ENCODE peak calls at places on chromosomes 6 and 20, in four cellular contexts. N is AG10803, G is ELR, T is lower leg skin. R is an unnamed sample.
A peak's percentile ranks its signal among the peaks of the same experiment; 100 is the strongest.

GRCh38 chr20:54221996-54222890 is 14.4 kb downstream of the PFDN4 start:
- DNase-seq in N (peak; percentile 25), G (no peak), T (no peak), R (no peak)

GRCh38 chr6:4581468-4582420 is 194.5 kb upstream of the CDYL start:
- DNase-seq in N (peak; percentile 97), G (peak; percentile 92), T (peak; percentile 26), R (no peak)

GRCh38 chr6:100719883-100720682 is 161.0 kb downstream of the ASCC3 start:
- DNase-seq in N (peak; percentile 48), G (peak; percentile 52), T (no peak), R (no peak)

GRCh38 chr6:5085638-5086293 is 625 bp downstream of the PPP1R3G start:
- DNase-seq in N (peak; percentile 36), G (peak; percentile 52), T (peak; percentile 91), R (peak; percentile 39)

GRCh38 chr6:105452924-105453756 is 50.3 kb upstream of the PREP start:
- DNase-seq in N (no peak), G (no peak), T (no peak), R (no peak)

GRCh38 chr6:142827356-142827755 is 117.6 kb downstream of the HIVEP2 start:
- DNase-seq in N (no peak), G (no peak), T (no peak), R (no peak)

GRCh38 chr20:38187512-38187911 is 22.4 kb upstream of the TGM2 start:
- DNase-seq in N (peak; percentile 46), G (peak; percentile 77), T (peak; percentile 54), R (no peak)

GRCh38 chr6:363909-364308 is 27.6 kb upstream of the IRF4 start:
- DNase-seq in N (no peak), G (no peak), T (no peak), R (no peak)

GRCh38 chr6:10659697-10660348 is 34.6 kb downstream of the C6orf52 start:
- DNase-seq in N (no peak), G (no peak), T (no peak), R (peak; percentile 41)

GRCh38 chr6:42971746-42972327 is 7.1 kb downstream of the PEX6 start:
- DNase-seq in N (no peak), G (no peak), T (no peak), R (no peak)

GRCh38 chr20:47202765-47203667 is 153.5 kb downstream of the ZMYND8 start:
- DNase-seq in N (no peak), G (no peak), T (no peak), R (no peak)

GRCh38 chr20:771741-772464 is 3.6 kb upstream of the SLC52A3 start:
- DNase-seq in N (no peak), G (no peak), T (peak; percentile 75), R (no peak)

GRCh38 chr20:54726687-54727086 is 251.3 kb downstream of the DOK5 start:
- DNase-seq in N (no peak), G (no peak), T (no peak), R (no peak)

GRCh38 chr20:19986419-19986818 is 30.7 kb upstream of the NAA20 start:
- DNase-seq in N (peak; percentile 81), G (peak; percentile 79), T (no peak), R (no peak)

GRCh38 chr6:23027281-23027680 is 457.9 kb downstream of the HDGFL1 start:
- DNase-seq in N (no peak), G (no peak), T (no peak), R (no peak)

GRCh38 chr6:797479-798077 is 104.6 kb upstream of the EXOC2 start:
- DNase-seq in N (peak; percentile 58), G (peak; percentile 67), T (no peak), R (peak; percentile 21)

GRCh38 chr6:63426844-63427243 is 107.1 kb upstream of the LGSN start:
- DNase-seq in N (no peak), G (no peak), T (no peak), R (no peak)

GRCh38 chr6:7996538-7997225 is 67.5 kb downstream of the BLOC1S5 start:
- DNase-seq in N (peak; percentile 53), G (peak; percentile 42), T (no peak), R (no peak)

GRCh38 chr6:116010400-116011095 is 50.1 kb downstream of the FRK start:
- DNase-seq in N (peak; percentile 63), G (peak; percentile 80), T (peak; percentile 85), R (peak; percentile 27)

GRCh38 chr6:158793432-158793831 is 25.7 kb downstream of the EZR start:
- DNase-seq in N (peak; percentile 65), G (peak; percentile 73), T (peak; percentile 6), R (no peak)

GRCh38 chr20:36400901-36401300 is 94.8 kb downstream of the DLGAP4 start:
- DNase-seq in N (no peak), G (no peak), T (no peak), R (no peak)

GRCh38 chr20:32501709-32502108 is 83.4 kb downstream of the NOL4L start:
- DNase-seq in N (no peak), G (peak; percentile 94), T (no peak), R (no peak)